ENCODE peak calls at places on chromosomes 6 and 20, in eight cellular contexts. S is adrenal gland, Z is H54, R is NB4, Q is GM12891, O is stomach, B is A549, K is spleen. X is an unnamed sample.

GRCh38 chr20:17646209-17646717 is 35.8 kb downstream of the RRBP1 start:
- DNase-seq in S (no peak), Z (no peak), R (no peak), Q (no peak), O (no peak), B (no peak), K (peak; percentile 38), X (no peak)

GRCh38 chr6:4347877-4348276 is 212.5 kb upstream of the ECI2 start:
- DNase-seq in S (no peak), Z (no peak), R (no peak), Q (no peak), O (no peak), B (no peak), K (no peak), X (no peak)

GRCh38 chr6:163866192-163866591 is 451.7 kb downstream of the QKI start:
- DNase-seq in S (no peak), Z (no peak), R (no peak), Q (no peak), O (no peak), B (no peak), K (no peak), X (no peak)

GRCh38 chr20:51529027-51529749 is 13.3 kb downstream of the NFATC2 start:
- DNase-seq in S (no peak), Z (no peak), R (no peak), Q (no peak), O (no peak), B (no peak), K (no peak), X (peak; percentile 64)

GRCh38 chr6:135936606-135937005 is 85.1 kb downstream of the PDE7B start:
- DNase-seq in S (no peak), Z (peak; percentile 6), R (no peak), Q (no peak), O (no peak), B (peak; percentile 51), K (no peak), X (no peak)

GRCh38 chr6:42352856-42353564 is 98.7 kb downstream of the TRERF1 start:
- DNase-seq in S (no peak), Z (peak; percentile 54), R (no peak), Q (no peak), O (no peak), B (no peak), K (no peak), X (no peak)

GRCh38 chr6:123323419-123324329 is 313.1 kb downstream of the TRDN start:
- DNase-seq in S (no peak), Z (no peak), R (no peak), Q (no peak), O (no peak), B (no peak), K (no peak), X (no peak)

GRCh38 chr20:39886650-39887190 is 802.3 kb downstream of the MAFB start:
- DNase-seq in S (peak; percentile 27), Z (no peak), R (peak; percentile 5), Q (no peak), O (no peak), B (no peak), K (no peak), X (no peak)

GRCh38 chr6:122833229-122833556 is 44.1 kb downstream of the SMPDL3A start:
- DNase-seq in S (no peak), Z (no peak), R (no peak), Q (no peak), O (no peak), B (no peak), K (no peak), X (no peak)

GRCh38 chr20:7199867-7200266 is 432.4 kb downstream of the BMP2 start:
- DNase-seq in S (no peak), Z (no peak), R (no peak), Q (no peak), O (no peak), B (no peak), K (no peak), X (no peak)

DNA sequence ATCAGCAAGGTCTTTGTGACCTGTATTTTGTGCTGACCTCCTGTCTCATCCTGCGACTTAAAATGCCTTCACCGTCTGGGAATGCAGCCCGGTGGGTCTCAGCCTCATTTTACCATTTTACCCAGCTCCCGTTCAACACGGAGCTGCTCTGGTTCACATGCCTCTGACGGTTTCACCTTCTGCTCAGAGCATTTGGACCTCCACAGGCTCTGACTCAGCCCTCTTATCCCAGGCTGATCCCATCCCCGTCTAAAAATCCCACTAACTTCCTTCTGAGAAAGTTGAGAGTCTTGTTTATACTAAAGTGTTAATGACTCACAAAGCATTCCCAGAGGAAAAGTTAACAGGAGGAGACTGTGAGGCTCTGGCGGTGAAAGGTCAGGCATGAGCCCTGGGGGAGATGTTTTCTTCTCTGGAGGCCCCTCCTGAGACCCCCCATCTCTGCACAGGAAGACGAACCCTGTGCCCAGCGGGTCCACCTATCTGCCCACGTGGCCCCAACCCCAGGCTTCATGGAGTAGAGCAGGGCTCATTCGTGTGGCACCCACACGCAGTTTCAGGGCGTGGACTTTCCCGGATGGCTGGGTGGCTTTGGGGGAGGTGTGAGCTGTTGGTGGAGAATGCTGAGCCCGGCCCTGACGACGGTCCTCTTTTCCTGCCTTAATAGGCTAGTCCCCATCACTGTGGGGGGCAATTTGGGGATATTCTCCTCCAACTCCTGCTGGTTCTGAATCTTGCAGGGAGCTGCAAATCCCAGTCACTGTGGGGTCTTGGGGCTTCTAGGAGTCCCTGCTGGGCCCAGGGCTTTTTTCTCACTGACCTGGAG is 3.3 kb upstream of the BIRC7 start:
- DNase-seq in S (no peak), Z (peak; percentile 94), R (no peak), Q (no peak), O (no peak), B (peak; percentile 93), K (no peak), X (no peak)
- TF ChIP-seq POLR2A in S (no peak), Z (no peak), R (no peak), Q (no peak), O (no peak), B (no peak), K (no peak), X (no peak)

GRCh38 chr6:79536969-79537747 is at the start of gene LCA5:
- DNase-seq in S (peak; percentile 93), Z (peak; percentile 74), R (peak; percentile 71), Q (peak; percentile 62), O (peak; percentile 91), B (peak; percentile 85), K (peak; percentile 94), X (peak; percentile 95)
- TF ChIP-seq POLR2A in S (peak; percentile 83), Z (peak; percentile 52), R (no peak), Q (no peak), O (no peak), B (peak; percentile 55), K (no peak), X (peak; percentile 80)

DNA sequence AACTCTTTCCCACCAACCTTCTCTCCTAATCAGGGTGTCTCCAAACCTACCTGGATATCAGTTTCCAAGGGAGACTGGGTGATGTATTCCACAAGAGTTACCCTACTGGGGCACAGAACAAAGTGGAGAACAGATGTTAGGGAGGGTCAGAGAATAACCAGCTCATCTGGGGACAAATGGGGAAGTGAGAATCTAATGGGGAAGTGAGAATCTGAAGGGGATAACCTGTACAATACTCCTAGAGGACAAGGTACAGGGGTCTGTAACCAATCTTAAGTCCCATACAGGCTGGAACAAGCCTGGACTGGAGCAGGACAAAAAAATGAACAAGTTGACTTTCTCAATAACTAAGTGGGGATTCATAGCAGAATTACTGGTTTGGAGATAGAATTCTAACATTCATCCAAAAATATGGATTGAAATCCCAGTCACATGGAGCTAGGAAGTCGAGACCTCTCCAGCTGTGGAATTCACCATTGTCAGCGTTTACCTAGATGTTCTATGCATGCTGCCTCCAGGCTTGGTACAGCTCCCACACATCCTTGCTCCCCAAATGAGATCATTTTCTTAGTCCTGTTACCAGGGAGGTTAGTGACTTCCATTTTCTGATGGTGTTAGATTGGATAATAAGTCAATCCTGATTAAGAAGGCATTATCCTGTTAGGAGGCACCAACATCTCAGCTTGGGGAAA is 214.8 kb upstream of the MOCS1 start:
- DNase-seq in S (no peak), Z (no peak), R (peak; percentile 50), Q (peak; percentile 36), O (no peak), B (no peak), K (no peak), X (no peak)
- TF ChIP-seq POLR2A in S (no peak), Z (no peak), R (no peak), Q (no peak), O (no peak), B (no peak), K (no peak), X (no peak)

GRCh38 chr6:137650720-137651119 is 156.5 kb upstream of the OLIG3 start:
- DNase-seq in S (no peak), Z (no peak), R (no peak), Q (no peak), O (no peak), B (no peak), K (no peak), X (no peak)

GRCh38 chr6:137645850-137646249 is 151.7 kb upstream of the OLIG3 start:
- DNase-seq in S (no peak), Z (no peak), R (no peak), Q (no peak), O (no peak), B (no peak), K (no peak), X (no peak)

GRCh38 chr6:137651591-137652335 is 157.6 kb upstream of the OLIG3 start:
- DNase-seq in S (no peak), Z (no peak), R (no peak), Q (no peak), O (no peak), B (no peak), K (no peak), X (no peak)

GRCh38 chr6:137646506-137646905 is 152.3 kb upstream of the OLIG3 start:
- DNase-seq in S (no peak), Z (no peak), R (no peak), Q (no peak), O (no peak), B (no peak), K (no peak), X (no peak)

GRCh38 chr6:137647762-137648412 is 153.7 kb upstream of the OLIG3 start:
- DNase-seq in S (no peak), Z (peak; percentile 2), R (no peak), Q (no peak), O (no peak), B (no peak), K (no peak), X (no peak)
- TF ChIP-seq POLR2A in S (no peak), Z (no peak), R (no peak), Q (no peak), O (no peak), B (no peak), K (no peak), X (no peak)

DNA sequence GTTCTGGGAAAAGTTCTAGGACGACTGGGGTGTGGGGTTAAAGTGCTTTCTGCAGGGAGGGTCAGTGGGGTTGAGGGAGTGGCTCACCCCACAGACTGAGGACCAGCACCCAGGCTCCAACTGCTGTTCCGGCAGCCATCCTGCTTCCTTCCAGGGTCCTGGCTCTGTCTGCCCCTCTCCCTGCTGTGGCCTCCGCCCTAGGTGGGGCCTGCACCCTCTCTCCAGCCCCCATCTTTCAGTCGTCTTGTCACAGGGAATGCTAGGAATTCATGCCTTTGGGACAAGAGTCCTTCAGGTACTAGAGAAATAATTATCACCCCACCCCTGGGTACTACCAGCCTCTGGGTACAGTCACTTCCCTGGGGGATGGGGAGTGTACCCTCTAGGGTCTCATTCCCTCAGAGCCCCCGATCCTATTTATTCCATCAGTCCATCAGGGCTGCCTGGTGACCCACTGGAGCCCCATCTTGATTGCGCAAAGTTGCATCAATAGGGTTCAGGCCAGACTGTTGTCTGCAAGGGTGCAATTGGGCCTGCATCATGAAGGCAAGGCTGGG is at the start of gene AGER:
- DNase-seq in S (no peak), Z (no peak), R (no peak), Q (no peak), O (no peak), B (no peak), K (peak; percentile 64), X (no peak)
- TF ChIP-seq POLR2A in S (no peak), Z (no peak), R (no peak), Q (no peak), O (no peak), B (no peak), K (no peak), X (peak; percentile 57)

GRCh38 chr20:1364106-1364505 is 28.7 kb downstream of the FKBP1A start:
- DNase-seq in S (no peak), Z (no peak), R (no peak), Q (no peak), O (no peak), B (no peak), K (no peak), X (no peak)
- TF ChIP-seq POLR2A in S (no peak), Z (no peak), R (no peak), Q (no peak), O (no peak), B (no peak), K (no peak), X (no peak)

X was measured in erythroblast.